ENCODE peak calls at places on chromosomes 13 and 19, in six cellular contexts. One of them, this sample, is unnamed.

GRCh38 chr13:109157275-109157674 is 527.9 kb downstream of the MYO16 start:
- DNase-seq in thyroid gland: peak
- DNase-seq in iris pigment epithelial cell: no peak
- DNase-seq in choroid plexus epithelial cell: no peak
- DNase-seq in islet precursor cell: peak
- DNase-seq in WERI-Rb-1: no peak
- DNase-seq in this sample: no peak

GRCh38 chr19:56595548-56595899 is 422 bp downstream of the ZNF71 start:
- DNase-seq in thyroid gland: no peak
- DNase-seq in iris pigment epithelial cell: no peak
- DNase-seq in choroid plexus epithelial cell: peak
- DNase-seq in islet precursor cell: no peak
- DNase-seq in WERI-Rb-1: no peak
- DNase-seq in this sample: peak

GRCh38 chr13:51942189-51942588 is 69.1 kb downstream of the ATP7B start:
- DNase-seq in thyroid gland: no peak
- DNase-seq in iris pigment epithelial cell: no peak
- DNase-seq in choroid plexus epithelial cell: no peak
- DNase-seq in islet precursor cell: no peak
- DNase-seq in WERI-Rb-1: no peak
- DNase-seq in this sample: no peak

GRCh38 chr13:75196112-75196855 is 285.7 kb downstream of the TBC1D4 start:
- DNase-seq in thyroid gland: no peak
- DNase-seq in iris pigment epithelial cell: peak
- DNase-seq in choroid plexus epithelial cell: peak
- DNase-seq in islet precursor cell: no peak
- DNase-seq in WERI-Rb-1: no peak
- DNase-seq in this sample: peak

GRCh38 chr13:20713751-20714150 is 10.3 kb downstream of the IL17D start:
- DNase-seq in thyroid gland: no peak
- DNase-seq in iris pigment epithelial cell: no peak
- DNase-seq in choroid plexus epithelial cell: peak
- DNase-seq in islet precursor cell: no peak
- DNase-seq in WERI-Rb-1: no peak
- DNase-seq in this sample: peak

GRCh38 chr19:53463263-53463662 is 4.3 kb upstream of the ZNF813 start:
- DNase-seq in thyroid gland: peak
- DNase-seq in iris pigment epithelial cell: peak
- DNase-seq in choroid plexus epithelial cell: peak
- DNase-seq in islet precursor cell: peak
- DNase-seq in WERI-Rb-1: peak
- DNase-seq in this sample: peak

GRCh38 chr19:2209408-2209807 is 26.7 kb downstream of the PLEKHJ1 start:
- DNase-seq in thyroid gland: no peak
- DNase-seq in iris pigment epithelial cell: no peak
- DNase-seq in choroid plexus epithelial cell: no peak
- DNase-seq in islet precursor cell: no peak
- DNase-seq in WERI-Rb-1: no peak
- DNase-seq in this sample: no peak

GRCh38 chr19:611506-611869 is 21.8 kb downstream of the HCN2 start:
- DNase-seq in thyroid gland: no peak
- DNase-seq in iris pigment epithelial cell: peak
- DNase-seq in choroid plexus epithelial cell: peak
- DNase-seq in islet precursor cell: peak
- DNase-seq in WERI-Rb-1: peak
- DNase-seq in this sample: peak

This sample was measured in astrocyte.